ENCODE peak calls at places on chromosome 11, in four cellular contexts. B is fibroblast of pulmonary artery; A is amniotic epithelial cell; W is effector memory CD8-positive, alpha-beta T cell. R is an unnamed sample.

GRCh38 chr11:19316434-19316833 is 75.7 kb upstream of the E2F8 start:
- DNase-seq in B (peak; percentile 38), A (peak; percentile 9), W (no peak), R (no peak)

GRCh38 chr11:118872403-118872821 is 11.3 kb upstream of the CXCR5 start:
- DNase-seq in A (no peak), B (no peak), W (peak; percentile 47), R (peak; percentile 57)

GRCh38 chr11:126416542-126417090 is 61.1 kb downstream of the ST3GAL4 start:
- DNase-seq in W (peak; percentile 52), A (peak; percentile 76), B (peak; percentile 83), R (peak; percentile 34)

GRCh38 chr11:68674461-68674860 is 9.9 kb upstream of the GAL start:
- DNase-seq in W (no peak), B (no peak), A (no peak), R (no peak)

GRCh38 chr11:126090452-126090851 is 27.8 kb upstream of the CDON start:
- DNase-seq in A (no peak), W (no peak), B (no peak), R (no peak)

GRCh38 chr11:120645639-120646038 is 134.1 kb downstream of the GRIK4 start:
- DNase-seq in B (no peak), W (no peak), A (no peak), R (no peak)

GRCh38 chr11:71472357-71472885 is 19.4 kb downstream of the NADSYN1 start:
- DNase-seq in A (no peak), W (no peak), B (no peak), R (no peak)

GRCh38 chr11:93846411-93846810 is 4.0 kb downstream of the VSTM5 start:
- DNase-seq in W (no peak), B (no peak), A (no peak), R (no peak)

GRCh38 chr11:72686639-72687215 is 12.5 kb upstream of the PDE2A start:
- DNase-seq in B (peak; percentile 47), W (no peak), A (peak; percentile 42), R (no peak)

GRCh38 chr11:46710821-46711269 is 8.2 kb upstream of the F2 start:
- DNase-seq in A (peak; percentile 88), W (no peak), B (peak; percentile 93), R (no peak)

GRCh38 chr11:33256808-33257159 is 397 bp upstream of the HIPK3 start:
- DNase-seq in B (no peak), W (no peak), A (no peak), R (no peak)

GRCh38 chr11:5992604-5993251 is 5.9 kb upstream of the OR52L1 start:
- DNase-seq in A (peak; percentile 6), B (peak; percentile 30), W (no peak), R (peak; percentile 7)

GRCh38 chr11:134925432-134925831 is 513.4 kb upstream of the B3GAT1 start:
- DNase-seq in B (no peak), W (no peak), A (no peak), R (no peak)

GRCh38 chr11:11571893-11572292 is 49.9 kb downstream of the GALNT18 start:
- DNase-seq in B (no peak), W (no peak), A (no peak), R (no peak)

GRCh38 chr11:76962583-76963416 is 71.4 kb upstream of the B3GNT6 start:
- DNase-seq in W (no peak), A (peak; percentile 24), B (no peak), R (no peak)